ENCODE peak calls at places on chromosome 14, in five cellular contexts. N is stomach, D is tibial nerve, U is A549, Y is transverse colon. B is an unnamed sample.

GRCh38 chr14:102524026-102524450 is 14.5 kb upstream of the ANKRD9 start:
- DNase-seq in U (no peak), Y (no peak), D (no peak), N (no peak), B (no peak)

GRCh38 chr14:93832076-93832475 is 43.8 kb upstream of the PRIMA1 start:
- DNase-seq in U (no peak), Y (no peak), N (no peak), D (no peak), B (no peak)

GRCh38 chr14:91321131-91321530 is 76.6 kb upstream of the GPR68 start:
- DNase-seq in Y (no peak), N (no peak), D (no peak), U (no peak), B (no peak)

GRCh38 chr14:66496911-66497310 is 10.7 kb downstream of the CCDC196 start:
- DNase-seq in N (no peak), D (no peak), Y (no peak), U (no peak), B (no peak)

GRCh38 chr14:87940382-87940781 is 52.6 kb downstream of the GALC start:
- DNase-seq in U (no peak), D (no peak), N (no peak), Y (no peak), B (no peak)

GRCh38 chr14:62956413-62956812 is 88.8 kb downstream of the KCNH5 start:
- DNase-seq in Y (no peak), D (no peak), N (no peak), U (no peak), B (no peak)

GRCh38 chr14:42930058-42930457 is 1323.4 kb downstream of the LRFN5 start:
- DNase-seq in D (no peak), U (no peak), Y (peak), N (no peak), B (no peak)

GRCh38 chr14:54703724-54704123 is 136.8 kb downstream of the SAMD4A start:
- DNase-seq in N (no peak), D (no peak), U (no peak), Y (no peak), B (no peak)

GRCh38 chr14:74546416-74546815 is 52.9 kb downstream of the ISCA2 start:
- DNase-seq in Y (no peak), D (no peak), U (no peak), N (no peak), B (no peak)

GRCh38 chr14:73757381-73757780 is 43.2 kb upstream of the PNMA1 start:
- DNase-seq in D (no peak), Y (no peak), U (no peak), N (no peak), B (no peak)

GRCh38 chr14:36424478-36425102 is 95.4 kb downstream of the NKX2-1 start:
- DNase-seq in Y (no peak), D (no peak), N (no peak), U (no peak), B (no peak)

GRCh38 chr14:35940291-35940690 is 114.2 kb downstream of the BRMS1L start:
- DNase-seq in N (no peak), U (no peak), Y (no peak), D (no peak), B (no peak)

GRCh38 chr14:81464253-81465001 is 64.3 kb upstream of the STON2 start:
- DNase-seq in Y (peak), D (no peak), U (peak), N (no peak), B (no peak)

GRCh38 chr14:75259510-75259855 is 19.1 kb upstream of the FOS start:
- DNase-seq in N (no peak), Y (no peak), D (no peak), U (peak), B (no peak)

GRCh38 chr14:50344116-50344775 is 32.1 kb downstream of the DMAC2L start:
- DNase-seq in D (no peak), N (no peak), Y (no peak), U (no peak), B (no peak)

GRCh38 chr14:80055912-80056801 is 155.1 kb downstream of the DIO2 start:
- DNase-seq in U (peak), Y (peak), D (no peak), N (peak), B (peak)

GRCh38 chr14:74582910-74583581 is 29.0 kb downstream of the LTBP2 start:
- DNase-seq in Y (no peak), D (no peak), U (no peak), N (peak), B (peak)

GRCh38 chr14:71754422-71755095 is 177.7 kb upstream of the RGS6 start:
- DNase-seq in U (no peak), N (no peak), Y (no peak), D (no peak), B (no peak)

GRCh38 chr14:76953196-76953945 is 75.1 kb downstream of the IRF2BPL start:
- DNase-seq in U (peak), Y (peak), D (peak), N (peak), B (peak)

GRCh38 chr14:53605562-53605961 is 351.1 kb downstream of the BMP4 start:
- DNase-seq in N (no peak), D (no peak), U (no peak), Y (no peak), B (no peak)
- TF ChIP-seq EP300 in N (no peak), D (no peak), U (no peak), Y (no peak), B (no peak)

DNA sequence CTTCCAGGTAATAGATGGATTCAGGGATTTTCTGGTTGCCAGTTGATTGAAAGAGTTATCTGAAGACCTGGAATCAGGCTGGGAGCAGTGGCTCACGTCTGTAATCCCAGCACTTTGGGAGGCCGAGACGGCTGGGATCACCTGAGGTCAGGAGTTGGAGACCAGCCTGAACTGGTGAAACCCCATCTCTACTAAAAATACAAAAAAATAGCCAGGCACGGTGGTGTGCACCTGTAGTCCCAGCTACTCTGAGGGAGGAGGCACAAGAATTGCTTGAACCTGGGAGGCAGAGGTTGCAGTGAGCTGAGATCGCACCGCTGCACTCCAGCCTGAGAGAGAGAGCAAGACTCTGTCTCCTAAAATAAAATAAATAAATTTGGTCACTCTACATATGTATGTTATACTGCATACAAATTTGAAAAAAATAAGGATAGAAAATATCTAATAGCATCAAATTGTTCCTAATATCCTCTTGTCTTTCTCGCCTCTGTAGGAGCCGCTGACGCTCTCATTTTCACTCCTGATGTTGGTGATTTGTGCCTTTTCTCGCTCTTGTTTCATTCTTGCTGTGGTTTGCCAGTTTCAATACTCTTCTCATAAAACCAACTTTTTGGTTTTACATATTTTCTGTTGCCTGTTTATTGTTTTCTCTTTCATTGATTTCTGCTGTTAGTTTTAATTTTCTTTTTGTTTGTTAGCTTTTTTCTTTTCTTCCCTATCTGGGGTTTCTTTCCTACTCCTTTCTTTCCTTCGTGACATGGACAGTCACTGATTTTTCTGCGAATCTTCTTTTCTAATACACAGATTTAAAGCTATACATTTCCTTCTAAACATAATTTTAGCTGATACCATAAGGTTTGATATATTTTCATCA is 23.8 kb upstream of the PLD4 start:
- DNase-seq in U (no peak), N (no peak), D (no peak), Y (no peak), B (no peak)
- TF ChIP-seq EP300 in U (no peak), N (no peak), D (no peak), Y (no peak), B (no peak)

DNA sequence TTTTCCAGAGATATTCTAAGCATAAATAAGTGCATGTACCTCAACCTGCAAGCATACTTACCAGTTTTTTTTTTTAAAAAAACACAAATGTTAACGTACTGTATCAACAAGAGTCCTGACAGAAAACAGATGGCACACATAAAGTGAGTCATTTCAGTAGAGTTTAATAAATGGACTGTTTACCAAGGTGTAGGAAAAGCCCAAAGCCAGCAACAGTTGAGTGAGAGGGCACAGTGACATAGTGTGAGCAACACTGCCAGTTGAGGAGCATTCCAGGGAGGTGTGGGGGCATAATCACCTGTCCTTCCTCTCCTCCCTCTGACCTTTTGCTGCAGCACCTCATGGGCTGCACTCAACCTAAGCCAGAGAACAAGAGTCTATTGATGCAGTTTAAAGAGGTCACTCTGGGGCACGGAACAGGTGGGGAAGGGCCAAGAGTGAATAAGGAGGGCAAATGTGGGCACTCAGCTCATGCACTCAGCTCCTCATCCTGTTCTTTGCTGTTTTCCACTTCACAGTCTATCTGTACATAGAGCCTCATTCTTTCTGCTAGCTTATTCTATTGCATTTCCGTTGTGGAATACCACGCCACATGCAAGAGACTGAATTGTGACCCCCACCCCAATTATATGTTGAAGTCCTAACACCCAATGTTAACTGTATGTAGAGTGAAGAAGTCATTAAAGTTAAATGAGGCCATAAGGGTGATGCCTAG is 29.3 kb downstream of the DHRS2 start:
- DNase-seq in D (no peak), U (no peak), Y (no peak), N (no peak), B (no peak)
- TF ChIP-seq EP300 in D (no peak), U (no peak), Y (no peak), N (no peak), B (no peak)

GRCh38 chr14:68947802-68948201 is 31.3 kb downstream of the ACTN1 start:
- DNase-seq in U (no peak), D (peak), Y (peak), N (peak), B (no peak)
- TF ChIP-seq EP300 in U (peak), D (no peak), Y (peak), N (peak), B (no peak)

DNA sequence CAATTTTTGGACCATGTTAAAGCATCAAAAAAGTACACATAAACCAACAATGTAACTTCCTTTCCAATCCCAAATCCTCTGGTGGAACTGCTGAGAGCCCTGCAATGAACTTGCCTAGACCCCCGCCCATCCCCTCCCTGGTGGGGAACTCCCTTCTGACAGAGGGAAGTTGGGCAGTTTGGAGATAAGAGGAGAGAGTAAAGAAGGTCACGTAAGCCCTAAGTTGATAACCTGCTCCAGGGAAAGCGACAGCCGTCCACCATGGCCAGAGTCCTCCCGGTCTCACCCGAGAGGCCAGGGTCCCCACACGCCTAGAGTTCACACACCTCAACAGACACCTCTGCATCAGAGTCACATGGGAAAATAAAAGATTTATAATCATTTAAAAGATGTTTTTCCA is 138.7 kb downstream of the EGLN3 start:
- DNase-seq in U (no peak), N (no peak), D (no peak), Y (no peak), B (no peak)
- TF ChIP-seq EP300 in U (no peak), N (no peak), D (no peak), Y (no peak), B (no peak)

GRCh38 chr14:104223810-104224515 is 85.6 kb downstream of the KIF26A start:
- DNase-seq in N (no peak), U (no peak), D (no peak), Y (peak), B (no peak)
- TF ChIP-seq EP300 in N (no peak), U (no peak), D (no peak), Y (no peak), B (no peak)

B was measured in ovary.